ENCODE peak calls at places on chromosomes 1 and 21, in six cellular contexts. Q is GM12864, V is Caco-2, S is body of pancreas, T is astrocyte of the spinal cord, E is BE2C. L is an unnamed sample.

GRCh38 chr1:19338323-19338762 is 26.2 kb downstream of the SLC66A1 start:
- DNase-seq in Q (no peak), E (peak), V (peak), T (no peak), S (peak), L (no peak)

GRCh38 chr1:87062687-87063086 is 148.3 kb downstream of the HS2ST1 start:
- DNase-seq in E (no peak), T (no peak), V (no peak), Q (no peak), S (no peak), L (no peak)

GRCh38 chr1:33301273-33301984 is 19.5 kb downstream of the A3GALT2 start:
- DNase-seq in V (no peak), S (no peak), E (no peak), T (no peak), Q (no peak), L (no peak)

GRCh38 chr1:5611855-5612254 is 380.4 kb downstream of the NPHP4 start:
- DNase-seq in Q (no peak), V (no peak), S (no peak), E (no peak), T (no peak), L (no peak)

GRCh38 chr1:224914292-224914900 is 15.1 kb upstream of the DNAH14 start:
- DNase-seq in Q (no peak), E (no peak), T (no peak), V (no peak), S (no peak), L (no peak)

GRCh38 chr1:151988405-151988851 is 5.2 kb downstream of the S100A10 start:
- DNase-seq in Q (no peak), S (no peak), E (no peak), T (peak), V (peak), L (no peak)

GRCh38 chr1:110213143-110213540 is 3.0 kb downstream of the KCNC4 start:
- DNase-seq in V (no peak), E (no peak), Q (no peak), S (no peak), T (no peak), L (no peak)

GRCh38 chr1:234000557-234001081 is 96.1 kb downstream of the SLC35F3 start:
- DNase-seq in Q (no peak), E (no peak), S (no peak), V (no peak), T (no peak), L (no peak)

GRCh38 chr1:82600314-82600713 is 799.6 kb downstream of the ADGRL2 start:
- DNase-seq in T (no peak), Q (no peak), E (no peak), V (no peak), S (no peak), L (no peak)

GRCh38 chr1:161166669-161167548 is 683 bp downstream of the PPOX start:
- DNase-seq in V (peak), T (no peak), E (peak), Q (no peak), S (no peak), L (no peak)

GRCh38 chr1:112395832-112396667 is at the start of gene CTTNBP2NL:
- DNase-seq in V (peak), E (peak), S (peak), T (peak), Q (no peak), L (peak)

GRCh38 chr1:204410764-204411450 is 710 bp downstream of the PPP1R15B start:
- DNase-seq in V (peak), T (peak), S (peak), Q (no peak), E (peak), L (peak)

GRCh38 chr1:89203166-89203565 is 4.4 kb upstream of the GBP4 start:
- DNase-seq in V (no peak), S (no peak), Q (no peak), T (no peak), E (no peak), L (no peak)

GRCh38 chr1:228256626-228257375 is 49.0 kb downstream of the OBSCN start:
- DNase-seq in V (no peak), Q (no peak), T (no peak), E (no peak), S (no peak), L (no peak)

GRCh38 chr1:211009944-211010343 is 124.0 kb downstream of the KCNH1 start:
- DNase-seq in T (no peak), S (no peak), E (no peak), Q (no peak), V (no peak), L (no peak)

GRCh38 chr21:31490471-31490870 is 146.4 kb upstream of the TIAM1 start:
- DNase-seq in Q (no peak), E (peak), V (no peak), T (no peak), S (no peak), L (no peak)

GRCh38 chr1:53550201-53550741 is 91.1 kb downstream of the DMRTB1 start:
- DNase-seq in S (peak), T (no peak), E (peak), V (no peak), Q (no peak), L (no peak)

GRCh38 chr1:207317561-207317960 is 3.9 kb upstream of the CD55 start:
- DNase-seq in S (no peak), E (no peak), Q (no peak), V (no peak), T (no peak), L (no peak)

GRCh38 chr1:45230537-45230936 is 24.1 kb upstream of the ZSWIM5 start:
- DNase-seq in E (no peak), Q (no peak), S (peak), T (no peak), V (peak), L (peak)

GRCh38 chr1:183830389-183830788 is 25.5 kb downstream of the RGL1 start:
- DNase-seq in V (no peak), Q (no peak), E (no peak), T (no peak), S (no peak), L (no peak)

DNA sequence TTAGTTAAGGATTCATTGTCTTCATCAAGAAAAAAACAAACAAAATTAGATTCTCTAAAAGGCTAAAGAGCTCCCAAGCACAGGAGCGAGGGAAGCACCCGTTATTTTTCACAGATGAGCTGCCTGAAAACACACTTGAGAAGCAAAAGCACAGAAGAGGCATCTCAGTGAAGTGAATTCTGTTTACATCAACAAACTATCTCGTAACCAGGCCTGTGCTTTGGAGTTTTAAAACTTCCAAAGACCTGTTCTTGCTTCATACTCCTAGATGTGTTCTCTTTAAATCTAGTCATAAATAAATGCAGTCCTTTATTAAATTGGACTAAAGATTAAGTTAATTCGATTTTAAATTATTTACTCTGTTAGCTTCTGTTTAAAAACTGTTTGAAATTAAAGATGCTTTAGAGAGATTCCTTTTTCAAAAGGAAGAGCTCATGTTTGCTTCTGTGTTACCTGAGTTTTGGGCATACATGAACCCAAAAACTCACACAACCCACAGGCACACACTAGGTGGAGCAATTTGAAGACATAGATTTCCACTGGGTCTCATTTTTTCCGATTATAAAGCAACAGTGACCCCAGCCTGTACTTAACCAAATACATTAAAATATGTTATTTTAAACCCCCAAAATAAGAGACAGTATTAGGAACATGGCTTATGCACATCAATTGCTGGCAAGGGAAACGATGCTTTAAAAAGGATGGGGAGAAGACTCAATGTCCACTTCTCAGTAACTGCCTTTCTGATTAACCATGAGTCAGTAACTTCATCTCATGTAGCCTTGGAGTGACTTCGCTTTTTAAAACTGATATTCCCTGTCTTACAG is 648.2 kb downstream of the SMYD3 start:
- DNase-seq in S (no peak), T (no peak), V (peak), Q (no peak), E (no peak), L (no peak)
- TF ChIP-seq CTCF in S (no peak), T (peak), V (no peak), Q (peak), E (peak), L (no peak)

DNA sequence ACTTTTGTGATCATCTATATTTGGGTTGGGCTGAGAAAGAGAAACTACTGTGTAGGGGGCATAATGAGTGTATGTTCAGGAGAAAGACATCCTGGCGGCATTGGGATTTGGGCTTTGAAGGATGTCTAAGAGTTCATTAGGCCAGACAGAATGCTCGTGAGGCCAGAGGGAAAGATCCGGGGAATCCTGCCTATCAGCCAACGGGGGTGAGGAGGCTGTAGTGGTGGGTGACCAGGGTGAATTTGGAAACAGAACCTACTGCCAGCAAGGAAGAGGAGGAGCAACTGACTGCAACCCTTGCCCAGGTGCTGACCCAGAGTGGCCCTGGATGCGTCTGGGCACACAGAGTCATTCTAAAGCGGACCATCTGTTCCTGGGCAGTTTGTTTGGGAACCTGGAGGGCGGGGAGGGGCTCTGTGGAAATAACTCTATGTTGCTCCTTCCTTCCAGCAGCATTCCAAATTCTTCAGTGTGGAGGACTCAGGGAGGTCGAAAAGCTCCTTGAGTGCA is 56.9 kb upstream of the ECE1 start:
- DNase-seq in Q (no peak), T (no peak), E (no peak), V (no peak), S (no peak), L (no peak)
- H3K4me3 ChIP-seq in Q (no peak), T (no peak), E (no peak), V (no peak), S (no peak), L (no peak)

GRCh38 chr21:26093094-26093493 is 77.5 kb downstream of the APP start:
- DNase-seq in S (no peak), T (no peak), Q (no peak), V (no peak), E (no peak), L (no peak)

GRCh38 chr21:26089730-26090129 is 80.8 kb downstream of the APP start:
- DNase-seq in T (no peak), S (no peak), E (no peak), Q (no peak), V (no peak), L (no peak)

GRCh38 chr21:26095131-26095530 is 75.4 kb downstream of the APP start:
- DNase-seq in E (no peak), S (no peak), T (no peak), V (no peak), Q (no peak), L (no peak)

GRCh38 chr21:26087223-26087918 is 83.2 kb downstream of the APP start:
- DNase-seq in E (no peak), Q (no peak), S (no peak), V (no peak), T (no peak), L (no peak)

GRCh38 chr21:26091480-26092018 is 79.0 kb downstream of the APP start:
- DNase-seq in V (peak), E (no peak), T (no peak), S (no peak), Q (no peak), L (no peak)
- TF ChIP-seq CTCF in V (peak), E (peak), T (no peak), S (no peak), Q (no peak), L (no peak)

GRCh38 chr1:27473755-27474154 is 16.2 kb downstream of the WASF2 start:
- DNase-seq in S (no peak), Q (no peak), T (no peak), V (no peak), E (no peak), L (no peak)

GRCh38 chr1:27475707-27476106 is 14.3 kb downstream of the WASF2 start:
- DNase-seq in T (no peak), Q (no peak), S (no peak), E (no peak), V (no peak), L (no peak)

GRCh38 chr1:27471476-27471875 is 18.5 kb downstream of the WASF2 start:
- DNase-seq in T (no peak), V (no peak), Q (no peak), E (no peak), S (no peak), L (no peak)

GRCh38 chr1:27478098-27478497 is 11.9 kb downstream of the WASF2 start:
- DNase-seq in V (no peak), E (no peak), Q (no peak), S (no peak), T (no peak), L (peak)

GRCh38 chr1:27476222-27476621 is 13.7 kb downstream of the WASF2 start:
- DNase-seq in V (no peak), E (no peak), S (no peak), T (no peak), Q (no peak), L (peak)
- H3K4me3 ChIP-seq in V (no peak), E (no peak), S (no peak), T (no peak), Q (no peak), L (no peak)

GRCh38 chr1:212700892-212701819 is 1.5 kb upstream of the BATF3 start:
- DNase-seq in Q (no peak), S (peak), E (peak), V (peak), T (peak), L (peak)
- TF ChIP-seq CTCF in Q (peak), S (no peak), E (peak), V (no peak), T (peak), L (no peak)